ENCODE peak calls at places on chromosome 14, in six cellular contexts. A is activated CD4-positive, alpha-beta T cell treated with anti-CD3 and anti-CD28 coated beads, Interleukin-2, amount 50 U/mL, for 1 hour; X is astrocyte of the cerebellum; Q is left cardiac atrium; M is astrocyte of the spinal cord; D is fibroblast of the aortic adventitia. S is an unnamed sample.

GRCh38 chr14:92481811-92482559 is 31.6 kb upstream of the RIN3 start:
- DNase-seq in A (no peak), X (no peak), Q (no peak), M (no peak), D (no peak), S (no peak)

GRCh38 chr14:69712217-69712565 is 54.8 kb upstream of the SRSF5 start:
- DNase-seq in A (no peak), X (no peak), Q (no peak), M (peak; percentile 28), D (no peak), S (no peak)

GRCh38 chr14:57087841-57088240 is 180.9 kb downstream of the EXOC5 start:
- DNase-seq in A (no peak), X (no peak), Q (no peak), M (no peak), D (no peak), S (no peak)

GRCh38 chr14:73269729-73270651 is 32.7 kb downstream of the PAPLN start:
- DNase-seq in A (no peak), X (no peak), Q (peak; percentile 64), M (peak; percentile 35), D (peak; percentile 35), S (no peak)

GRCh38 chr14:62081012-62081612 is 318.9 kb downstream of the SNAPC1 start:
- DNase-seq in A (no peak), X (no peak), Q (no peak), M (no peak), D (no peak), S (no peak)

GRCh38 chr14:104895786-104896642 is 28.7 kb upstream of the PLD4 start:
- DNase-seq in A (no peak), X (no peak), Q (peak; percentile 54), M (no peak), D (no peak), S (peak; percentile 80)

GRCh38 chr14:101120636-101121398 is 217.3 kb upstream of the RTL1 start:
- DNase-seq in A (no peak), X (peak; percentile 13), Q (peak; percentile 48), M (peak; percentile 25), D (no peak), S (peak; percentile 88)

GRCh38 chr14:96274122-96274910 is 18.3 kb downstream of the BDKRB1 start:
- DNase-seq in A (no peak), X (no peak), Q (no peak), M (no peak), D (peak; percentile 85), S (no peak)

GRCh38 chr14:105389534-105389933 is 8.8 kb upstream of the TEX22 start:
- DNase-seq in A (no peak), X (no peak), Q (no peak), M (no peak), D (no peak), S (no peak)

GRCh38 chr14:56195727-56196126 is 77.5 kb downstream of the PELI2 start:
- DNase-seq in A (no peak), X (no peak), Q (no peak), M (peak; percentile 48), D (no peak), S (no peak)

GRCh38 chr14:87149583-87150354 is 843.2 kb downstream of the GALC start:
- DNase-seq in A (no peak), X (peak; percentile 43), Q (no peak), M (peak; percentile 46), D (peak; percentile 4), S (no peak)

GRCh38 chr14:23376477-23377200 is at the start of gene CMTM5:
- DNase-seq in A (no peak), X (no peak), Q (peak; percentile 51), M (no peak), D (no peak), S (peak; percentile 81)

GRCh38 chr14:93969082-93969828 is 7.1 kb downstream of the ASB2 start:
- DNase-seq in A (no peak), X (no peak), Q (no peak), M (no peak), D (no peak), S (no peak)

GRCh38 chr14:105087308-105087962 is 22.2 kb upstream of the GPR132 start:
- DNase-seq in A (no peak), X (no peak), Q (peak; percentile 52), M (peak; percentile 54), D (peak; percentile 75), S (peak; percentile 84)

GRCh38 chr14:104112113-104112505 is 26.3 kb upstream of the KIF26A start:
- DNase-seq in A (no peak), X (no peak), Q (peak; percentile 13), M (no peak), D (no peak), S (peak; percentile 54)

GRCh38 chr14:103418508-103418818 is 33.2 kb downstream of the MARK3 start:
- DNase-seq in A (no peak), X (no peak), Q (no peak), M (peak; percentile 37), D (peak; percentile 61), S (no peak)

GRCh38 chr14:94624537-94625352 is 12.6 kb downstream of the SERPINA3 start:
- DNase-seq in A (no peak), X (no peak), Q (no peak), M (no peak), D (no peak), S (no peak)

GRCh38 chr14:64244279-64244678 is 49.9 kb downstream of the ESR2 start:
- DNase-seq in A (no peak), X (no peak), Q (no peak), M (no peak), D (peak; percentile 53), S (no peak)

GRCh38 chr14:51283402-51283825 is 43.4 kb downstream of the TMX1 start:
- DNase-seq in A (no peak), X (peak; percentile 89), Q (no peak), M (peak; percentile 95), D (peak; percentile 96), S (no peak)

GRCh38 chr14:86505808-86506207 is 975.9 kb downstream of the FLRT2 start:
- DNase-seq in A (no peak), X (no peak), Q (no peak), M (no peak), D (no peak), S (no peak)

GRCh38 chr14:102378830-102379229 is 16.1 kb downstream of the TECPR2 start:
- DNase-seq in A (no peak), X (no peak), Q (no peak), M (no peak), D (no peak), S (no peak)

GRCh38 chr14:68501621-68502052 is 291.2 kb downstream of the ZFP36L1 start:
- DNase-seq in A (no peak), X (no peak), Q (peak; percentile 74), M (no peak), D (no peak), S (no peak)

GRCh38 chr14:21199611-21200570 is 44.0 kb upstream of the OR5AU1 start:
- DNase-seq in A (no peak), X (no peak), Q (no peak), M (no peak), D (no peak), S (no peak)

GRCh38 chr14:25993830-25994229 is 604.0 kb downstream of the NOVA1 start:
- DNase-seq in A (no peak), X (no peak), Q (no peak), M (no peak), D (no peak), S (no peak)

GRCh38 chr14:61468063-61468825 is 146.9 kb downstream of the PRKCH start:
- DNase-seq in A (no peak), X (peak; percentile 68), Q (no peak), M (no peak), D (no peak), S (no peak)

GRCh38 chr14:48568252-48568651 is 892.8 kb upstream of the MDGA2 start:
- DNase-seq in A (no peak), X (no peak), Q (no peak), M (no peak), D (no peak), S (no peak)

GRCh38 chr14:29608861-29609260 is 318.8 kb downstream of the PRKD1 start:
- DNase-seq in A (no peak), X (no peak), Q (no peak), M (no peak), D (no peak), S (no peak)

GRCh38 chr14:22221508-22221907 is 367.5 kb downstream of the DAD1 start:
- DNase-seq in A (no peak), X (no peak), Q (no peak), M (peak; percentile 35), D (peak; percentile 22), S (no peak)

GRCh38 chr14:25411933-25412757 is 362.2 kb upstream of the STXBP6 start:
- DNase-seq in A (no peak), X (no peak), Q (no peak), M (peak; percentile 1), D (peak; percentile 14), S (no peak)

GRCh38 chr14:102951799-102952198 is 29.3 kb downstream of the AMN start:
- DNase-seq in A (no peak), X (peak; percentile 76), Q (no peak), M (peak; percentile 90), D (no peak), S (no peak)

GRCh38 chr14:56733396-56733795 is 76.9 kb downstream of the OTX2 start:
- DNase-seq in A (no peak), X (no peak), Q (no peak), M (no peak), D (no peak), S (no peak)

GRCh38 chr14:34874386-34875030 is 652 bp downstream of the BAZ1A start:
- DNase-seq in A (peak; percentile 54), X (no peak), Q (peak; percentile 55), M (peak; percentile 67), D (peak; percentile 44), S (peak; percentile 87)

GRCh38 chr14:56482306-56482705 is 97.3 kb upstream of the TMEM260 start:
- DNase-seq in A (no peak), X (no peak), Q (no peak), M (no peak), D (peak; percentile 8), S (no peak)

GRCh38 chr14:67442139-67442906 is 30.4 kb upstream of the PLEK2 start:
- DNase-seq in A (no peak), X (no peak), Q (no peak), M (no peak), D (no peak), S (peak; percentile 35)

GRCh38 chr14:92417759-92418158 is 94.8 kb downstream of the SLC24A4 start:
- DNase-seq in A (no peak), X (no peak), Q (no peak), M (no peak), D (no peak), S (no peak)

GRCh38 chr14:60777856-60778578 is 43.5 kb downstream of the MNAT1 start:
- DNase-seq in A (no peak), X (peak; percentile 65), Q (no peak), M (peak; percentile 90), D (peak; percentile 94), S (no peak)

GRCh38 chr14:57502581-57503254 is 9.1 kb upstream of the CCDC198 start:
- DNase-seq in A (no peak), X (peak; percentile 38), Q (peak; percentile 34), M (peak; percentile 29), D (peak; percentile 29), S (no peak)

S was measured in posterior vena cava.